ENCODE peak calls at places on chromosome 13, in six cellular contexts. R is A549, Q is K562, P is HepG2, X is GM12878, O is endothelial cell of umbilical vein. N is an unnamed sample.

GRCh38 chr13:55714120-55714519 is 1426.6 kb upstream of the PRR20A start:
- DNase-seq in Q (no peak), O (no peak), P (no peak), X (no peak), R (no peak), N (no peak)

GRCh38 chr13:18996627-18997051 is 185.0 kb downstream of the TUBA3C start:
- DNase-seq in R (no peak), Q (no peak), P (no peak), O (no peak), X (no peak), N (peak; percentile 8)

GRCh38 chr13:112972867-112973576 is 4.0 kb downstream of the MCF2L start:
- DNase-seq in Q (no peak), P (no peak), O (no peak), X (no peak), R (no peak), N (no peak)

GRCh38 chr13:109271991-109272454 is 514.4 kb downstream of the IRS2 start:
- DNase-seq in R (peak; percentile 85), X (no peak), P (no peak), Q (no peak), O (no peak), N (no peak)

GRCh38 chr13:100738176-100738855 is 63.7 kb upstream of the TMTC4 start:
- DNase-seq in P (no peak), R (no peak), Q (no peak), X (no peak), O (no peak), N (peak; percentile 93)

GRCh38 chr13:104530741-104531140 is 1464.5 kb upstream of the SLC10A2 start:
- DNase-seq in X (no peak), R (no peak), O (no peak), Q (no peak), P (no peak), N (no peak)

GRCh38 chr13:87003265-87003664 is 667.9 kb upstream of the SLITRK5 start:
- DNase-seq in R (no peak), O (no peak), Q (no peak), X (no peak), P (no peak), N (no peak)

GRCh38 chr13:41613984-41614581 is 156.7 kb downstream of the RGCC start:
- DNase-seq in P (peak; percentile 94), R (no peak), Q (no peak), X (no peak), O (peak; percentile 98), N (no peak)

GRCh38 chr13:40109324-40109958 is 454.0 kb downstream of the COG6 start:
- DNase-seq in O (no peak), R (peak; percentile 63), P (no peak), X (no peak), Q (no peak), N (peak; percentile 43)

GRCh38 chr13:112748947-112749346 is 59.1 kb downstream of the ATP11A start:
- DNase-seq in P (no peak), Q (no peak), X (no peak), R (no peak), O (no peak), N (no peak)

GRCh38 chr13:20667857-20668256 is 35.6 kb upstream of the IL17D start:
- DNase-seq in O (no peak), Q (no peak), R (no peak), P (no peak), X (no peak), N (no peak)

GRCh38 chr13:71860547-71861131 is 6.4 kb downstream of the DACH1 start:
- DNase-seq in X (no peak), P (no peak), O (peak; percentile 79), Q (no peak), R (no peak), N (peak; percentile 16)

GRCh38 chr13:102879793-102880499 is 34.1 kb downstream of the ERCC5 start:
- DNase-seq in R (no peak), Q (no peak), X (no peak), P (no peak), O (no peak), N (no peak)

GRCh38 chr13:95256086-95256485 is 45.2 kb downstream of the ABCC4 start:
- DNase-seq in X (no peak), P (peak; percentile 23), O (peak; percentile 85), R (peak; percentile 87), Q (no peak), N (no peak)

GRCh38 chr13:29594710-29595379 is 643 bp downstream of the SLC7A1 start:
- DNase-seq in O (peak; percentile 49), P (no peak), Q (peak; percentile 52), X (no peak), R (peak; percentile 30), N (peak; percentile 77)

GRCh38 chr13:114140131-114140908 is 7.9 kb upstream of the RASA3 start:
- DNase-seq in R (no peak), P (no peak), O (no peak), X (no peak), Q (no peak), N (peak; percentile 70)

GRCh38 chr13:31885994-31886393 is 145.6 kb upstream of the FRY start:
- DNase-seq in P (no peak), X (no peak), R (no peak), Q (no peak), O (no peak), N (peak; percentile 72)

GRCh38 chr13:39051157-39051556 is 12.9 kb downstream of the NHLRC3 start:
- DNase-seq in P (peak; percentile 13), Q (no peak), X (no peak), O (peak; percentile 57), R (peak; percentile 42), N (peak; percentile 58)

GRCh38 chr13:21934309-21934708 is 263.4 kb downstream of the FGF9 start:
- DNase-seq in R (no peak), P (no peak), O (no peak), X (no peak), Q (no peak), N (no peak)

GRCh38 chr13:110262944-110263343 is 44.0 kb downstream of the COL4A1 start:
- DNase-seq in Q (no peak), O (no peak), X (no peak), P (no peak), R (no peak), N (no peak)

GRCh38 chr13:48214519-48215121 is 18.4 kb upstream of the ITM2B start:
- DNase-seq in R (no peak), P (no peak), X (no peak), Q (no peak), O (no peak), N (peak; percentile 79)

GRCh38 chr13:39481493-39481892 is 121.5 kb downstream of the LHFPL6 start:
- DNase-seq in R (no peak), O (no peak), P (no peak), X (no peak), Q (no peak), N (no peak)

GRCh38 chr13:106262886-106263285 is 272.6 kb downstream of the EFNB2 start:
- DNase-seq in X (no peak), P (no peak), Q (no peak), R (no peak), O (no peak), N (no peak)

DNA sequence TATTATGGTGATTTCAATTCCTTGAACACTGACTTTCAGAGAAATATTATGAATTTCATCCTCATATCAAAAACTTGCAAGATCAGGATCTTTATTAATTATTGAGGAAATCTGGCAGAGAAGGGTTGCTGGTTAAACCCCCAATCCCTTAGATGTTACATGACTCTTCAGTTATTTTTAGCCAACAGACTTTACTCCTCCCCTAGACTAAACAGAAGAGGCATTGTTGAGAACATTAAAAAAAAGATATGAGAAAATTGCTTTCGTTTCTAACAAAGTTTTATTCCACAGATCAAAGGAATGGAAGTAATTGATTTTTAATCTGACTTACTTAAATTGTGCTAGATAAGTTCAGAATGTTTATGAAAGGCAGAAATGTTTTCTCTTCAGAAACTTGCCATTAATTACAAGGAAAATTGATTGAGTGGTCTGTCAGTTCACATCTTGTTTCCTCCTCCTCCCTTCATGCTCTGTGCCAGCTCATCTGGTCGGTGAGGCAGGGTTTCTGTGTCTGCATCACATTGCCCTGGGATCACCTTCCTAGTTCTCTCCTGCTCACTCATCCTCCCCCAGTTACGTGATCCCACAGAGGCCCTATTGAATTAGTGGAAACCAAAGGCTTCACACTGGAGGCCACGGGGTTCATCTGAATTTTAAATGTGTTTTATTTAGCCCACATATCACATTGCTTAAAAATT is 378.6 kb downstream of the LMO7 start:
- DNase-seq in Q (no peak), O (no peak), X (no peak), P (no peak), R (no peak), N (no peak)
- TF ChIP-seq CTCF in Q (no peak), O (no peak), X (no peak), P (no peak), R (no peak), N (no peak)

GRCh38 chr13:51280379-51280940 is 58.3 kb downstream of the FAM124A start:
- DNase-seq in Q (no peak), R (no peak), O (no peak), X (no peak), P (no peak), N (no peak)
- TF ChIP-seq MYC in Q (no peak), R (no peak), O (no peak), X (no peak), P (no peak), N (no peak)

DNA sequence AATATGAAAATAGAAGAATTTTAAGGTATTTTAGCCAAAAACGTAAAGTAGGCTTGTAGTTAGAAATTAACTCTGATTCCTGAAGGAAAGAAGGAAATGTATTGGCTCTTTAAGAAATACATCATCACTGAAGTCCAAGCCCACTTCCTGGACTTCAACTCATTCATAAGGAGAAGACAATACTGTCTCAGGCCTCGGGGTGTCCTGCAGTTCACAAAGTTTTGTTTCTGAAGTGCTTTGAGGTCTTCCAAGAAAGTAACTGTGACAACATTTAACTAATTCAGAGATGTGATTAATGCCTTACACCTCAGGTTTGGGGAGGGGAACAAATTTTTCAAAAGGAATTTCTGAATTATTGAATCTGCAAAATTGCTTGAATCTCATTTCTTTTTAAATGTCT is 65.8 kb upstream of the STARD13 start:
- DNase-seq in R (peak; percentile 25), X (no peak), Q (no peak), O (peak; percentile 65), P (no peak), N (no peak)
- TF ChIP-seq CTCF in R (no peak), X (no peak), Q (no peak), O (no peak), P (no peak), N (no peak)

GRCh38 chr13:37226966-37227365 is 121.5 kb upstream of the CSNK1A1L start:
- DNase-seq in X (no peak), P (no peak), O (no peak), Q (no peak), R (no peak), N (no peak)
- TF ChIP-seq MYC in X (no peak), P (no peak), O (no peak), Q (no peak), R (no peak), N (no peak)

GRCh38 chr13:98446234-98446621 is 130.7 kb downstream of the STK24 start:
- DNase-seq in X (no peak), P (no peak), Q (no peak), R (no peak), O (no peak), N (no peak)
- TF ChIP-seq CTCF in X (no peak), P (no peak), Q (no peak), R (no peak), O (no peak), N (no peak)

N was measured in NB4.